ENCODE peak calls at places on chromosomes 12 and 14, in five cellular contexts. J, A, D, Z and Q are unnamed samples.

GRCh38 chr12:2113080-2113479 is 60.3 kb downstream of the CACNA1C start:
- DNase-seq in J (no peak), A (no peak), D (no peak), Z (no peak), Q (no peak)

GRCh38 chr12:78802593-78802992 is 62.0 kb upstream of the SYT1 start:
- DNase-seq in J (peak), A (no peak), D (no peak), Z (peak), Q (no peak)

GRCh38 chr12:3759878-3760277 is 7.0 kb upstream of the CRACR2A start:
- DNase-seq in J (no peak), A (no peak), D (no peak), Z (no peak), Q (no peak)

GRCh38 chr14:34322940-34323418 is 139.1 kb downstream of the SPTSSA start:
- DNase-seq in J (peak), A (peak), D (peak), Z (peak), Q (peak)

GRCh38 chr12:41462312-41462711 is 274.2 kb downstream of the PDZRN4 start:
- DNase-seq in J (no peak), A (no peak), D (no peak), Z (no peak), Q (no peak)

GRCh38 chr12:53750812-53751335 is 905 bp downstream of the CISTR start:
- DNase-seq in J (peak), A (no peak), D (no peak), Z (peak), Q (peak)

GRCh38 chr12:75790219-75790618 is 241.4 kb downstream of the PHLDA1 start:
- DNase-seq in J (no peak), A (no peak), D (no peak), Z (no peak), Q (no peak)

GRCh38 chr14:56328021-56328420 is 209.8 kb downstream of the PELI2 start:
- DNase-seq in J (no peak), A (no peak), D (no peak), Z (no peak), Q (no peak)